ENCODE peak calls at places on chromosome 14, in five cellular contexts. K is stimulated activated CD4-positive, alpha-beta T cell treated with anti-CD3 and anti-CD28 coated beads, Interleukin-1b, Interleukin-23, amount 100 ng/mL, for 4 hours; V is stimulated activated CD8-positive, alpha-beta memory T cell treated with anti-CD3 and anti-CD28 coated beads, Interleukin-2, amount 100 ng/mL, for 1 hour; H is amniotic stem cell; X is fibroblast of the aortic adventitia. Q is an unnamed sample.
A peak's percentile ranks its signal among the peaks of the same experiment; 100 is the strongest.

GRCh38 chr14:104604461-104605449 is at the start of gene TMEM179:
- DNase-seq in K (no peak), V (no peak), H (no peak), X (no peak), Q (no peak)

GRCh38 chr14:38758661-38759060 is 344.4 kb downstream of the SEC23A start:
- DNase-seq in K (no peak), V (no peak), H (no peak), X (no peak), Q (no peak)

GRCh38 chr14:71371711-71372396 is 464.6 kb downstream of the PCNX1 start:
- DNase-seq in K (peak; percentile 2), V (no peak), H (no peak), X (peak; percentile 75), Q (no peak)

GRCh38 chr14:99608591-99608990 is 4.6 kb upstream of the CCDC85C start:
- DNase-seq in K (no peak), V (no peak), H (no peak), X (no peak), Q (no peak)

GRCh38 chr14:24307575-24308341 is at the start of gene CIDEB:
- DNase-seq in K (no peak), V (peak; percentile 31), H (peak; percentile 37), X (peak; percentile 62), Q (no peak)

GRCh38 chr14:44935155-44935554 is 26.6 kb downstream of the KLHL28 start:
- DNase-seq in K (no peak), V (no peak), H (no peak), X (no peak), Q (no peak)

GRCh38 chr14:51677738-51678137 is 26.0 kb downstream of the FRMD6 start:
- DNase-seq in K (no peak), V (no peak), H (no peak), X (no peak), Q (no peak)

GRCh38 chr14:56331815-56332214 is 213.6 kb downstream of the PELI2 start:
- DNase-seq in K (no peak), V (no peak), H (no peak), X (no peak), Q (no peak)

GRCh38 chr14:52871606-52872005 is 79.2 kb downstream of the FERMT2 start:
- DNase-seq in K (no peak), V (no peak), H (no peak), X (no peak), Q (no peak)